ENCODE peak calls at places on chromosomes 12 and 14, in four cellular contexts. R is HCT116, B is MM.1S, J is GM23248. K is an unnamed sample. For H3K79me2, the result is how much of the 10 kb centered on the place peaks cover.

GRCh38 chr12:111180830-111181726 is 187.8 kb downstream of the PHETA1 start:
- DNase-seq in R (no peak), B (no peak), J (peak), K (no peak)

GRCh38 chr12:88044035-88044434 is 14.8 kb upstream of the C12orf50 start:
- DNase-seq in R (no peak), B (no peak), J (no peak), K (no peak)

GRCh38 chr12:56633465-56634241 is 3.5 kb upstream of the BAZ2A start:
- DNase-seq in R (no peak), B (no peak), J (peak), K (no peak)

GRCh38 chr12:6383572-6384498 is at the start of gene LTBR:
- DNase-seq in R (no peak), B (no peak), J (peak), K (no peak)

GRCh38 chr12:5489760-5490432 is 58.0 kb downstream of the NTF3 start:
- DNase-seq in R (no peak), B (no peak), J (no peak), K (no peak)

GRCh38 chr14:53380041-53380440 is 226.9 kb upstream of the DDHD1 start:
- DNase-seq in R (no peak), B (no peak), J (peak), K (no peak)

GRCh38 chr14:106174206-106174605 is 647.8 kb downstream of the TMEM121 start:
- DNase-seq in R (no peak), B (no peak), J (no peak), K (peak)

GRCh38 chr14:93219103-93219726 is 12.2 kb downstream of the UBR7 start:
- DNase-seq in R (peak), B (peak), J (peak), K (peak)

GRCh38 chr12:127130506-127131100 is 1136.4 kb upstream of the TMEM132C start:
- DNase-seq in R (no peak), B (no peak), J (no peak), K (no peak)

GRCh38 chr14:100201701-100202100 is 37.2 kb upstream of the YY1 start:
- DNase-seq in R (no peak), B (no peak), J (no peak), K (no peak)

GRCh38 chr12:27946396-27946795 is 26.1 kb downstream of the PTHLH start:
- DNase-seq in R (no peak), B (no peak), J (peak), K (no peak)

GRCh38 chr14:92143309-92143708 is 21.5 kb downstream of the CPSF2 start:
- DNase-seq in R (no peak), B (no peak), J (no peak), K (no peak)

GRCh38 chr12:47591795-47592194 is 114.0 kb downstream of the RPAP3 start:
- DNase-seq in R (no peak), B (no peak), J (peak), K (no peak)

GRCh38 chr14:61335876-61336275 is 14.5 kb downstream of the PRKCH start:
- DNase-seq in R (no peak), B (no peak), J (no peak), K (no peak)

GRCh38 chr14:103725739-103726395 is 10.3 kb downstream of the ZFYVE21 start:
- DNase-seq in R (no peak), B (no peak), J (no peak), K (no peak)

GRCh38 chr14:103726474-103726873 is 10.9 kb downstream of the ZFYVE21 start:
- DNase-seq in R (no peak), B (no peak), J (no peak), K (no peak)

GRCh38 chr14:103728141-103728540 is 12.5 kb downstream of the ZFYVE21 start:
- DNase-seq in R (no peak), B (no peak), J (no peak), K (no peak)

GRCh38 chr14:103728721-103729120 is 13.1 kb downstream of the ZFYVE21 start:
- DNase-seq in R (no peak), B (no peak), J (no peak), K (no peak)

GRCh38 chr14:103727313-103728000 is 11.8 kb downstream of the ZFYVE21 start:
- DNase-seq in R (no peak), B (no peak), J (no peak), K (no peak)
- H3K79me2 ChIP-seq in R (under half), B (under half), J (half or more), K (under half)

GRCh38 chr12:51901121-51901812 is 6.0 kb upstream of the ACVRL1 start:
- DNase-seq in R (no peak), B (no peak), J (no peak), K (no peak)

GRCh38 chr12:51900323-51900889 is 6.9 kb upstream of the ACVRL1 start:
- DNase-seq in R (no peak), B (no peak), J (no peak), K (no peak)

GRCh38 chr12:51897181-51897580 is 9.3 kb downstream of the ANKRD33 start:
- DNase-seq in R (no peak), B (no peak), J (peak), K (no peak)

GRCh38 chr12:51898506-51898905 is 8.8 kb upstream of the ACVRL1 start:
- DNase-seq in R (no peak), B (no peak), J (no peak), K (no peak)

GRCh38 chr12:51898937-51899336 is 8.4 kb upstream of the ACVRL1 start:
- DNase-seq in R (no peak), B (no peak), J (peak), K (no peak)
- H3K79me2 ChIP-seq in R (under half), B (under half), J (under half), K (under half)

GRCh38 chr14:55846852-55847471 is 267.0 kb downstream of the KTN1 start:
- DNase-seq in R (no peak), B (no peak), J (peak), K (no peak)
- H3K79me2 ChIP-seq in R (under half), B (under half), J (under half), K (under half)

DNA sequence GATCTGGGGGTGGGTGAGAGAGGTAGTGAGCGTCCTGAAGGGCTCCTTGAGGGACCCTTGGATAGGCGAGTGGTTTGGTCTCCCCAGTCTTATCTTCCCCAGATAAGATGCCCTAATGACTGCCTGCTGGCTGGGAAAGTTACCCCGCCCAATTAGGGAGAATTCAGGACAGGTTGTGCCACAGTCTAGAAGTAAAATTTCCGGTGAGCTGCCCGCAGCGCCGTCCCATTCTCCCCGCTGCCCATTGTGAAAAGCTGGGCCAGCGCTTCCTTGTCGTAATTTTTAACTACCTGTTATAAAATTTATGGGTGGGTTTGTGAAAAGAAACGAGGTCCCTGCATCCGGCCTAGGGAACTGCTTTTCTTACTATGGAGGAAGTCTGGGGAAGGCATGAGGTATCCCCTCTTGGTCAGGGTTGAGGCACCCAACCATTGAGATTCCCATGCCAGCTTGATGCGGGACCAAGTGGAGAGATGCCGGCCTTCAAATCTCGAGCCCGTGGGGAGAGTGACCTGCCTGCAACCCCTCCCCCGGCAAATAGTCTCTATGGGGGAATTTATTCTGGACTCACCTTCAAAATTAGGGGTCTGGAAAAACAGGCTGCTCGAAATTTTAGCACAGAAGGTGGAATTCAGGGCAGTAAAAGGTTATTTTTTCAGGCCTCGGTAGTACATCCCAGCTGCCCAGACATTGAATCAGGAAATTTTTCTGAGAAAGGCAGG is 6.6 kb downstream of the HOXC8 start:
- DNase-seq in R (no peak), B (no peak), J (no peak), K (no peak)
- H3K79me2 ChIP-seq in R (under half), B (under half), J (half or more), K (under half)

GRCh38 chr12:118328486-118329340 is 44.0 kb downstream of the TAOK3 start:
- DNase-seq in R (no peak), B (no peak), J (no peak), K (no peak)

GRCh38 chr12:118327381-118327780 is 45.3 kb downstream of the TAOK3 start:
- DNase-seq in R (no peak), B (no peak), J (peak), K (no peak)

GRCh38 chr12:118332511-118332910 is 40.2 kb downstream of the TAOK3 start:
- DNase-seq in R (no peak), B (no peak), J (peak), K (no peak)

GRCh38 chr12:118330421-118331018 is 42.2 kb downstream of the TAOK3 start:
- DNase-seq in R (no peak), B (no peak), J (no peak), K (no peak)

DNA sequence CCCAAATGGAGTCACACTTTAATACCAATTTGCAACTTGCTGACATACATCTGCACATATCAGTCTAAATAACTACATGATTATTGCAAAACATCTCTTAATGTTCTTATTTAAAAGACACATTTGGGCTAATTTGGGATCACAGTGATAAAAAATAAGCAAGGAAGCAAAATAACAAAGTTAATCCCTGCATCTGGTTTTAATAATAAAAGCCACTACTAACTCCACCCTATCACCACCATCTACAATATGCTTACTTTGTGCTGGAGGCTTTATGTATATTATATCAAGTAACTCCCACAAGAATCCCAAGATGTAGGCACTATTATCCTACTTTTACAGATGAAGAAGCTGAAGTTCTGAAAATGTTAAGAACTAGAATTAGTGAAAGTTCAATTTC is 45.7 kb downstream of the TAOK3 start:
- DNase-seq in R (no peak), B (no peak), J (peak), K (no peak)
- H3K79me2 ChIP-seq in R (under half), B (under half), J (half or more), K (half or more)

GRCh38 chr14:33940561-33941011 is 10.3 kb downstream of the EGLN3 start:
- DNase-seq in R (no peak), B (no peak), J (no peak), K (no peak)
- H3K79me2 ChIP-seq in R (under half), B (under half), J (under half), K (half or more)

GRCh38 chr12:26135010-26135420 is 10.2 kb upstream of the BHLHE41 start:
- DNase-seq in R (no peak), B (no peak), J (peak), K (no peak)
- H3K79me2 ChIP-seq in R (under half), B (under half), J (under half), K (under half)

DNA sequence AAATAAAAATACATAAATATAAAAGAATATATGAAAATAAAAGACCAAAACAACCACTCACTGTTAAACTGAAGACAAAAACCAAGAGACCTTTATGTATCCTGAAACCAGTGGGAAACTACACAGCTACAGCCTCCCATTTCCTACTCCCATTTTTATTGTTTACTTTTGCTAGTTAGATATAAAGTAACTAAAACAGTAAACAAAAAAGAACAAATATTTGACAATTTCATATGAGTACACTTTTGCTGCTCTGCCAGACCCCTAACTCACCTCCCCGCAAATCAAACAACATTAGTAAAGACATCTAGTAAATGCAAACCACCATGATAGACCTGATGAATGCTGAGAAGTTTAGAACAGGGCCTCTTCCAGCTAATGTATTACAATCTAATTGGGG is 97.1 kb downstream of the BCL2L14 start:
- DNase-seq in R (no peak), B (no peak), J (no peak), K (no peak)
- H3K79me2 ChIP-seq in R (under half), B (under half), J (under half), K (under half)